ENCODE peak calls at places on chromosomes 11 and 22, in four cellular contexts. K, B, O and Y are unnamed samples.

GRCh38 chr11:120288021-120288420 is 37.1 kb upstream of the TLCD5 start:
- DNase-seq in K (no peak), B (no peak), O (no peak), Y (no peak)

GRCh38 chr22:48482771-48483170 is 1344.9 kb downstream of the BRD1 start:
- DNase-seq in K (no peak), B (no peak), O (no peak), Y (no peak)

GRCh38 chr22:38870312-38870741 is 1.7 kb downstream of the CBX6 start:
- DNase-seq in K (peak), B (no peak), O (peak), Y (no peak)

GRCh38 chr11:121063728-121064127 is 37.3 kb upstream of the TECTA start:
- DNase-seq in K (no peak), B (no peak), O (no peak), Y (no peak)

GRCh38 chr11:61694971-61695706 is 14.9 kb downstream of the DAGLA start:
- DNase-seq in K (no peak), B (no peak), O (peak), Y (no peak)

GRCh38 chr11:1643146-1643690 is 13.6 kb downstream of the KRTAP5-5 start:
- DNase-seq in K (no peak), B (no peak), O (no peak), Y (no peak)

GRCh38 chr11:33828604-33829429 is 54.5 kb upstream of the FBXO3 start:
- DNase-seq in K (no peak), B (no peak), O (no peak), Y (no peak)

GRCh38 chr11:27977031-27977430 is 130.9 kb downstream of the KIF18A start:
- DNase-seq in K (no peak), B (peak), O (no peak), Y (peak)